ENCODE peak calls at places on chromosomes 11 and 22, in four cellular contexts. L is activated CD4-positive, alpha-beta T cell treated with anti-CD3 and anti-CD28 coated beads, Interleukin-2, amount 10 ng/mL, durations not matched to agents 24 days and 14 days; Q is LNCaP clone FGC; S is mammary epithelial cell. W is an unnamed sample.

GRCh38 chr11:80163011-80163410 is 722.2 kb upstream of the TENM4 start:
- DNase-seq in L (no peak), Q (no peak), S (peak; percentile 56), W (peak; percentile 22)

GRCh38 chr11:128208329-128209220 is 378.8 kb downstream of the ETS1 start:
- DNase-seq in L (no peak), Q (no peak), S (peak; percentile 94), W (peak; percentile 87)

GRCh38 chr22:25969286-25969685 is 200.0 kb upstream of the SEZ6L start:
- DNase-seq in L (no peak), Q (no peak), S (no peak), W (no peak)

GRCh38 chr22:41488076-41488475 is 19.2 kb downstream of the ACO2 start:
- DNase-seq in L (no peak), Q (no peak), S (no peak), W (no peak)

GRCh38 chr11:62546937-62547625 is 475 bp upstream of the AHNAK start:
- DNase-seq in L (no peak), Q (no peak), S (peak; percentile 72), W (peak; percentile 71)

GRCh38 chr11:2653930-2654739 is 45.7 kb downstream of the KCNQ1OT1 start:
- DNase-seq in L (no peak), Q (no peak), S (no peak), W (no peak)

GRCh38 chr11:11252403-11252802 is 100.6 kb downstream of the CSNK2A3 start:
- DNase-seq in L (no peak), Q (no peak), S (no peak), W (no peak)

GRCh38 chr11:67053896-67054850 is 2.5 kb upstream of the RHOD start:
- DNase-seq in L (peak; percentile 83), Q (no peak), S (peak; percentile 57), W (peak; percentile 93)

GRCh38 chr11:75403983-75404658 is 4.8 kb downstream of the RPS3 start:
- DNase-seq in L (no peak), Q (no peak), S (no peak), W (no peak)

GRCh38 chr11:96265236-96265737 is 77.7 kb downstream of the MAML2 start:
- DNase-seq in L (no peak), Q (no peak), S (no peak), W (no peak)

GRCh38 chr22:42947211-42947990 is 67.5 kb downstream of the PACSIN2 start:
- DNase-seq in L (no peak), Q (no peak), S (peak; percentile 68), W (peak; percentile 57)

GRCh38 chr11:86955674-86956522 is 703 bp upstream of the FZD4 start:
- DNase-seq in L (peak; percentile 74), Q (peak; percentile 28), S (peak; percentile 72), W (peak; percentile 90)

W was measured in iris pigment epithelial cell.